ENCODE peak calls at places on chromosomes 11 and 22, in six cellular contexts. One of them, this sample, is unnamed.

GRCh38 chr11:60783911-60784310 is 1.2 kb upstream of the MS4A10 start:
- DNase-seq in spleen: peak
- DNase-seq in breast epithelium: no peak
- DNase-seq in prostate gland: no peak
- DNase-seq in GM12891: no peak
- DNase-seq in stomach: no peak
- DNase-seq in this sample: no peak

GRCh38 chr11:78952188-78952587 is 377.5 kb upstream of the NARS2 start:
- DNase-seq in spleen: no peak
- DNase-seq in prostate gland: no peak
- DNase-seq in stomach: no peak
- DNase-seq in GM12891: no peak
- DNase-seq in breast epithelium: no peak
- DNase-seq in this sample: no peak

GRCh38 chr11:2393111-2393868 is 7.3 kb upstream of the TSSC4 start:
- DNase-seq in stomach: no peak
- DNase-seq in GM12891: no peak
- DNase-seq in prostate gland: no peak
- DNase-seq in breast epithelium: no peak
- DNase-seq in spleen: no peak
- DNase-seq in this sample: no peak

GRCh38 chr11:44071157-44071556 is 5.1 kb downstream of the ACCS start:
- DNase-seq in GM12891: no peak
- DNase-seq in stomach: no peak
- DNase-seq in prostate gland: no peak
- DNase-seq in spleen: no peak
- DNase-seq in breast epithelium: no peak
- DNase-seq in this sample: no peak

GRCh38 chr22:33477131-33478111 is 419.2 kb upstream of the SYN3 start:
- DNase-seq in breast epithelium: no peak
- DNase-seq in GM12891: no peak
- DNase-seq in prostate gland: no peak
- DNase-seq in stomach: no peak
- DNase-seq in spleen: no peak
- DNase-seq in this sample: no peak

GRCh38 chr11:111623527-111624030 is 21.3 kb downstream of the SIK2 start:
- DNase-seq in GM12891: no peak
- DNase-seq in spleen: no peak
- DNase-seq in prostate gland: no peak
- DNase-seq in breast epithelium: no peak
- DNase-seq in stomach: peak
- DNase-seq in this sample: no peak

GRCh38 chr11:74321487-74322188 is 10.2 kb upstream of the P4HA3 start:
- DNase-seq in prostate gland: no peak
- DNase-seq in breast epithelium: no peak
- DNase-seq in GM12891: no peak
- DNase-seq in spleen: no peak
- DNase-seq in stomach: no peak
- DNase-seq in this sample: no peak

GRCh38 chr11:35373284-35373933 is 45.9 kb downstream of the SLC1A2 start:
- DNase-seq in stomach: peak
- DNase-seq in spleen: no peak
- DNase-seq in prostate gland: no peak
- DNase-seq in GM12891: no peak
- DNase-seq in breast epithelium: no peak
- DNase-seq in this sample: no peak

GRCh38 chr11:26944866-26945664 is 48.8 kb upstream of the FIBIN start:
- DNase-seq in GM12891: no peak
- DNase-seq in spleen: no peak
- DNase-seq in prostate gland: no peak
- DNase-seq in stomach: no peak
- DNase-seq in breast epithelium: no peak
- DNase-seq in this sample: no peak

GRCh38 chr11:93526691-93527583 is 16.3 kb downstream of the SMCO4 start:
- DNase-seq in GM12891: no peak
- DNase-seq in spleen: no peak
- DNase-seq in prostate gland: no peak
- DNase-seq in breast epithelium: no peak
- DNase-seq in stomach: no peak
- DNase-seq in this sample: no peak

GRCh38 chr22:32042924-32043323 is at the start of gene SLC5A1:
- DNase-seq in prostate gland: peak
- DNase-seq in GM12891: no peak
- DNase-seq in stomach: peak
- DNase-seq in spleen: no peak
- DNase-seq in breast epithelium: peak
- DNase-seq in this sample: no peak

GRCh38 chr11:116232364-116232801 is 540.4 kb downstream of the BUD13 start:
- DNase-seq in stomach: no peak
- DNase-seq in prostate gland: no peak
- DNase-seq in spleen: peak
- DNase-seq in GM12891: no peak
- DNase-seq in breast epithelium: no peak
- DNase-seq in this sample: no peak

GRCh38 chr11:94129505-94130335 is 1.1 kb downstream of the PANX1 start:
- DNase-seq in breast epithelium: no peak
- DNase-seq in stomach: no peak
- DNase-seq in GM12891: no peak
- DNase-seq in spleen: no peak
- DNase-seq in prostate gland: peak
- DNase-seq in this sample: no peak

DNA sequence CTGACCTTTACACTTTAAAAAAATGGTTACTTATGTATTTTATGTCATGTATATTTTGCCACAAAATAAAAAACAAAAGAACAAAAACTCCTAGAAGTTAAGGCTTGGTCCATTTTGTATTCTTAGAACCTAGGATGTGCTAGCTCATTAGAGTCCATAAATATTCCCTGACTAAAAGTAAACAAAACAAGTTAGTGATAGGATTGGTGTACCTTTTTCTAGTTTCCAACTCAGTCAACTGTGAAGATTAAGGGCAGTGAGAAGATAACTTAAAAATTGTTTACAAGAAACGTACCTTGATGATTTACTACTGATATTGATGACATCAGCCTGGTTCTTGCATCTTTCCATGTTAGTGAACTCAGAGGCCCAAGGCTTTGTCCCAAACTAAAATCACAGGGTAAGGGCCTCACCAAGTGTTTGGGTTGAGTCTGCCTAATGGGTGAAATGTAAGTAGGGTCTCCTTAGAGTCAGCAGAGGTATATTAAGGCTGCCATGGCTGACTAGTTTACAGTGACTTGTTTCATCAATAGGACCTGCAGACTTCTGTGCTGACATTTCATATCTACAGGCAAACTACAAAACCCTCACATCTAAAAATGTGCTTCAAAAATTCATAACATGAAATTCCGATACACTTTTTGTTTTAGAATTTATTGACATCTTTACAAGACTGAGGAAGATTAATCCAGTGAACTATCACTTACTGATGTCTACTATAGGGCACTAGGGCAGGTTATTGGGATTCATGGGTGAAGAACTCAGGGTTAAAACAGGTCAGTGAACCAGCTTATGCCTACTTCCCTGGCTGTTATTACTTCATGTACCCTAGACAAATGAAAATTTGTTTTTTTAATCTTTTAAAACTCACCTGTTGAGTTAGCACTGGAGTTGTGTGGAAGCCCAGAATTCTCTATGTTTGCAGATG is 4.4 kb downstream of the TMEM123 start:
- DNase-seq in GM12891: no peak
- DNase-seq in breast epithelium: no peak
- DNase-seq in stomach: no peak
- DNase-seq in prostate gland: no peak
- DNase-seq in spleen: no peak
- DNase-seq in this sample: no peak
- TF ChIP-seq POLR2AphosphoS5 in GM12891: no peak
- TF ChIP-seq POLR2AphosphoS5 in breast epithelium: no peak
- TF ChIP-seq POLR2AphosphoS5 in stomach: no peak
- TF ChIP-seq POLR2AphosphoS5 in prostate gland: no peak
- TF ChIP-seq POLR2AphosphoS5 in spleen: no peak
- TF ChIP-seq POLR2AphosphoS5 in this sample: no peak

GRCh38 chr22:42883121-42883520 is 26.0 kb upstream of the ARFGAP3 start:
- DNase-seq in GM12891: no peak
- DNase-seq in prostate gland: no peak
- DNase-seq in breast epithelium: no peak
- DNase-seq in stomach: no peak
- DNase-seq in spleen: no peak
- DNase-seq in this sample: no peak
- TF ChIP-seq POLR2AphosphoS5 in GM12891: no peak
- TF ChIP-seq POLR2AphosphoS5 in prostate gland: no peak
- TF ChIP-seq POLR2AphosphoS5 in breast epithelium: no peak
- TF ChIP-seq POLR2AphosphoS5 in stomach: no peak
- TF ChIP-seq POLR2AphosphoS5 in spleen: no peak
- TF ChIP-seq POLR2AphosphoS5 in this sample: no peak

GRCh38 chr11:1167751-1168231 is 10.0 kb downstream of the MUC5AC start:
- DNase-seq in GM12891: no peak
- DNase-seq in spleen: peak
- DNase-seq in breast epithelium: no peak
- DNase-seq in prostate gland: no peak
- DNase-seq in stomach: no peak
- DNase-seq in this sample: no peak
- TF ChIP-seq POLR2AphosphoS5 in GM12891: no peak
- TF ChIP-seq POLR2AphosphoS5 in spleen: no peak
- TF ChIP-seq POLR2AphosphoS5 in breast epithelium: no peak
- TF ChIP-seq POLR2AphosphoS5 in prostate gland: no peak
- TF ChIP-seq POLR2AphosphoS5 in stomach: no peak
- TF ChIP-seq POLR2AphosphoS5 in this sample: no peak

GRCh38 chr22:23823331-23823791 is 15.4 kb downstream of the DERL3 start:
- DNase-seq in prostate gland: no peak
- DNase-seq in GM12891: no peak
- DNase-seq in breast epithelium: no peak
- DNase-seq in stomach: no peak
- DNase-seq in spleen: peak
- DNase-seq in this sample: no peak

GRCh38 chr22:23822101-23822671 is 16.6 kb downstream of the DERL3 start:
- DNase-seq in GM12891: no peak
- DNase-seq in prostate gland: no peak
- DNase-seq in stomach: no peak
- DNase-seq in breast epithelium: no peak
- DNase-seq in spleen: peak
- DNase-seq in this sample: no peak

GRCh38 chr22:23825246-23825905 is 13.4 kb downstream of the DERL3 start:
- DNase-seq in GM12891: no peak
- DNase-seq in stomach: no peak
- DNase-seq in spleen: peak
- DNase-seq in prostate gland: no peak
- DNase-seq in breast epithelium: no peak
- DNase-seq in this sample: no peak

GRCh38 chr22:23826510-23827350 is 12.1 kb downstream of the DERL3 start:
- DNase-seq in stomach: no peak
- DNase-seq in breast epithelium: no peak
- DNase-seq in prostate gland: no peak
- DNase-seq in GM12891: no peak
- DNase-seq in spleen: peak
- DNase-seq in this sample: no peak

DNA sequence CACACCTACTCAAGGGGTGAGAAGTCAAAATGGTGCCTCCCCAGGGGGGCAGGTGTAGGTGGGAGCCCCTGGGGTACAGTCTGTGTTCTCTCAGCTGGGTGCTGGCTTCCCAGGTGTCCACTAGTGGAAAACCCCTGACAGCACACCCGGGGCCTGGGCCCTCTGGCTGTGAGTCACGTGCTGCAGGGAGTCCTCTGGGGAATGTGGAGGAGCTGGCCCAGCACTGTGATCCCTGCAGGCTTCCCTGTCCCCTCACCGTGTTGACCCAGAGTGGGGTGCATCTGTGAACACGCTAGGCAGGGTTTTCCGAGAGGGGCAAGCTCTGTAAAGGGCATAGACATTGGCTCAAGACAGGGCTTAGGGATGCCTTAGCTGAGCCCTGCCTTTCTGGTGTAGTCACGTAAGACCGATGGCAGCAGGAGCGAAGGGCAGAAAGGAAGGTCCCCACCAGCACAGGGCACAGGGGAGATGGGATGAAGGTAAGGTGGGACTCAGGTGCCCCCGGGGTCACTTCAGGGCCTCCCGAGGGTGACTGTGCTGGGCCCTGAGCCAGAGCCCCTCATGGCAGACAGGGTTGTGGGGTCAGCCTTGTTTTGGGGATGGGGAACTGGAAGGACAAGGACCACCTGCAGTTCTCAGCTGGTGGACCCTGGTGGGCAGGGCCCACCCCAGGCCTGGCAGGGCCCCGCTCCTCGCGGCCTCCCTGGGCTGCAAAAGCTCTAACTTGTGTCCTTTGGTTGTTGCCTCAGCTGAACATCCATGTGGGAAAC is 14.1 kb downstream of the DERL3 start:
- DNase-seq in prostate gland: no peak
- DNase-seq in breast epithelium: no peak
- DNase-seq in spleen: peak
- DNase-seq in stomach: no peak
- DNase-seq in GM12891: no peak
- DNase-seq in this sample: no peak
- TF ChIP-seq POLR2AphosphoS5 in prostate gland: no peak
- TF ChIP-seq POLR2AphosphoS5 in breast epithelium: no peak
- TF ChIP-seq POLR2AphosphoS5 in spleen: no peak
- TF ChIP-seq POLR2AphosphoS5 in stomach: no peak
- TF ChIP-seq POLR2AphosphoS5 in GM12891: no peak
- TF ChIP-seq POLR2AphosphoS5 in this sample: no peak

GRCh38 chr11:776459-777287 is 614 bp downstream of the GATD1 start:
- DNase-seq in spleen: peak
- DNase-seq in breast epithelium: no peak
- DNase-seq in GM12891: peak
- DNase-seq in stomach: no peak
- DNase-seq in prostate gland: no peak
- DNase-seq in this sample: no peak
- TF ChIP-seq POLR2AphosphoS5 in spleen: no peak
- TF ChIP-seq POLR2AphosphoS5 in breast epithelium: no peak
- TF ChIP-seq POLR2AphosphoS5 in GM12891: peak
- TF ChIP-seq POLR2AphosphoS5 in stomach: no peak
- TF ChIP-seq POLR2AphosphoS5 in prostate gland: no peak
- TF ChIP-seq POLR2AphosphoS5 in this sample: peak

DNA sequence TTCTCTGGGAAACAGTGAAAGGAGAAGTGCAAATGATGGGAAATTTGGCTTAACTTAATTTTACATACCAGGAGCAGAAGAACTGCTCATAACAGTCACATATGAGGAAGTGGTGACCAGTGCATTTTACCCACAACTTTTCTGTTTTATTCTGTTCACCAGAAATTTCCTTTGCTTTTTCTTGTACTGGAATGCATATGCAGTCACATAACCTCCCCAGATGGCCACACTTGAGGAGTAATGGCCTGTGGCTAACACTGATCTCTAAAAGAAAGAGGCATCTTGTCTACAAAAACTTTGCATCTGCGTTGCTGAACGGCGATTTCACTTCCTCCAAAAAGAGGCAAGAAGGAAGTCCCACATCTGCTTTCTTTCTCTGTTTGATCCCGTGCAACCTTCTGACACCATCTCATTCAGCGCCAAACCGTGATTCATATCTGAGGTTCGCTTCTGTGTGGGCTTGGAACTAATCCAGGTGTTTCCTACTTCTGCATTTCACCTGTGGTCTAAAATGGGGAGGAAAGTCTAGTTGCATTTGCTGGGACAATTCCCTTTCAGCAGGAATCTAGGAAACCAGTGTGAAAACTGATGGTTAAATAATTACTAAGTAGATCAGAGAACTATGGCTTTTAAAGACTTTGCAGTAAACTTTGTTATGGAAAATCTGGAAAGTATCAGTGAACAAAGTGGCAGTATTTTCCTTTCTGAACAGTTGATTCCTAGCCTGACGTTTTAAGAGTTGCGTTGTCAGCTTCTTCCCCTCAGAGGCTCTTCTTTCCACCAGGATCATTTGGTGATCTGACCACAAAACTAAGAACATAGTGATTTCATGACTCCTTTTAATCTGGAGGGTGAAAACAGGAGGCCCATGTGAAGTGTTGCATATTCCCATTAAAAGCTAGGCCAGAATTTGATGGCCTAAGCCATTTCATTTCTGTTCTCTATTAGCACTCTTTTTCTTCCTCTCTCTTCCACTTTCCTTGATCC is 4.2 kb upstream of the MPEG1 start:
- DNase-seq in stomach: peak
- DNase-seq in prostate gland: no peak
- DNase-seq in spleen: peak
- DNase-seq in breast epithelium: no peak
- DNase-seq in GM12891: no peak
- DNase-seq in this sample: no peak
- TF ChIP-seq POLR2AphosphoS5 in stomach: peak
- TF ChIP-seq POLR2AphosphoS5 in prostate gland: no peak
- TF ChIP-seq POLR2AphosphoS5 in spleen: no peak
- TF ChIP-seq POLR2AphosphoS5 in breast epithelium: peak
- TF ChIP-seq POLR2AphosphoS5 in GM12891: no peak
- TF ChIP-seq POLR2AphosphoS5 in this sample: peak

This sample was measured in GM12892.